ENCODE peak calls at places on chromosomes 5 and 9, in seven cellular contexts. Y is left ventricle myocardium inferior; N is A549; D is lower lobe of right lung; P is fibroblast of lung; Q is CD4-positive, CD25-positive, alpha-beta regulatory T cell; X is sigmoid colon. H is an unnamed sample.

GRCh38 chr9:111700776-111701175 is 39.4 kb downstream of the GNG10 start:
- DNase-seq in Y (no peak), N (no peak), D (no peak), P (no peak), Q (no peak), X (no peak), H (no peak)

GRCh38 chr5:169367861-169368260 is 66.9 kb upstream of the SLIT3 start:
- DNase-seq in Y (no peak), N (no peak), D (no peak), P (no peak), Q (no peak), X (no peak), H (no peak)

GRCh38 chr9:68446836-68447235 is 90.4 kb downstream of the PGM5 start:
- DNase-seq in Y (no peak), N (no peak), D (no peak), P (no peak), Q (no peak), X (peak; percentile 95), H (no peak)

GRCh38 chr5:61256474-61256873 is 75.6 kb upstream of the ZSWIM6 start:
- DNase-seq in Y (peak; percentile 56), N (no peak), D (peak; percentile 87), P (peak; percentile 16), Q (no peak), X (no peak), H (no peak)

GRCh38 chr9:123111977-123112869 is 78.8 kb downstream of the GPR21 start:
- DNase-seq in Y (peak; percentile 27), N (no peak), D (no peak), P (no peak), Q (no peak), X (no peak), H (no peak)

GRCh38 chr5:58071566-58071965 is 388.3 kb downstream of the PLK2 start:
- DNase-seq in Y (peak; percentile 61), N (no peak), D (no peak), P (no peak), Q (no peak), X (no peak), H (no peak)

GRCh38 chr5:128053291-128053954 is 30.1 kb upstream of the SLC12A2 start:
- DNase-seq in Y (no peak), N (no peak), D (no peak), P (peak; percentile 25), Q (no peak), X (no peak), H (no peak)

GRCh38 chr5:146461319-146461718 is 14.2 kb downstream of the TCERG1 start:
- DNase-seq in Y (no peak), N (no peak), D (no peak), P (peak; percentile 41), Q (no peak), X (no peak), H (no peak)

GRCh38 chr5:131206772-131207171 is 36.0 kb downstream of the LYRM7 start:
- DNase-seq in Y (no peak), N (no peak), D (no peak), P (no peak), Q (no peak), X (no peak), H (no peak)

GRCh38 chr5:147760086-147760485 is 22.4 kb downstream of the JAKMIP2 start:
- DNase-seq in Y (no peak), N (no peak), D (no peak), P (no peak), Q (no peak), X (no peak), H (no peak)

GRCh38 chr5:68631884-68632283 is 416.3 kb downstream of the PIK3R1 start:
- DNase-seq in Y (no peak), N (no peak), D (no peak), P (no peak), Q (no peak), X (no peak), H (no peak)

GRCh38 chr5:27845248-27845647 is 806.9 kb upstream of the CDH9 start:
- DNase-seq in Y (no peak), N (no peak), D (no peak), P (peak; percentile 24), Q (no peak), X (no peak), H (no peak)

GRCh38 chr9:110578896-110579752 is at the start of gene SVEP1:
- DNase-seq in Y (peak; percentile 44), N (peak; percentile 46), D (peak; percentile 81), P (peak; percentile 78), Q (no peak), X (peak; percentile 77), H (peak; percentile 49)

GRCh38 chr9:106797299-106797698 is 65.7 kb upstream of the ZNF462 start:
- DNase-seq in Y (no peak), N (peak; percentile 1), D (no peak), P (peak; percentile 57), Q (no peak), X (no peak), H (no peak)

GRCh38 chr9:16627967-16628366 is 242.5 kb downstream of the BNC2 start:
- DNase-seq in Y (peak; percentile 40), N (no peak), D (no peak), P (peak; percentile 99), Q (no peak), X (peak; percentile 84), H (peak; percentile 82)

GRCh38 chr9:129609486-129610192 is 11.3 kb downstream of the C9orf50 start:
- DNase-seq in Y (peak; percentile 51), N (peak; percentile 85), D (peak; percentile 68), P (peak; percentile 68), Q (peak; percentile 60), X (no peak), H (no peak)

GRCh38 chr5:111472096-111472495 is 40.2 kb downstream of the STARD4 start:
- DNase-seq in Y (no peak), N (no peak), D (no peak), P (no peak), Q (no peak), X (no peak), H (no peak)

GRCh38 chr5:115209279-115209678 is 39.6 kb upstream of the TRIM36 start:
- DNase-seq in Y (no peak), N (no peak), D (no peak), P (peak; percentile 49), Q (no peak), X (no peak), H (no peak)

GRCh38 chr9:1083325-1083913 is 33.3 kb downstream of the DMRT2 start:
- DNase-seq in Y (peak; percentile 21), N (peak; percentile 15), D (peak; percentile 54), P (no peak), Q (no peak), X (no peak), H (peak; percentile 81)

GRCh38 chr9:130040901-130041647 is 1.9 kb downstream of the FNBP1 start:
- DNase-seq in Y (no peak), N (no peak), D (no peak), P (no peak), Q (no peak), X (peak; percentile 65), H (no peak)

GRCh38 chr5:425714-426113 is 17.3 kb upstream of the EXOC3 start:
- DNase-seq in Y (no peak), N (peak; percentile 47), D (no peak), P (no peak), Q (no peak), X (peak; percentile 35), H (no peak)

DNA sequence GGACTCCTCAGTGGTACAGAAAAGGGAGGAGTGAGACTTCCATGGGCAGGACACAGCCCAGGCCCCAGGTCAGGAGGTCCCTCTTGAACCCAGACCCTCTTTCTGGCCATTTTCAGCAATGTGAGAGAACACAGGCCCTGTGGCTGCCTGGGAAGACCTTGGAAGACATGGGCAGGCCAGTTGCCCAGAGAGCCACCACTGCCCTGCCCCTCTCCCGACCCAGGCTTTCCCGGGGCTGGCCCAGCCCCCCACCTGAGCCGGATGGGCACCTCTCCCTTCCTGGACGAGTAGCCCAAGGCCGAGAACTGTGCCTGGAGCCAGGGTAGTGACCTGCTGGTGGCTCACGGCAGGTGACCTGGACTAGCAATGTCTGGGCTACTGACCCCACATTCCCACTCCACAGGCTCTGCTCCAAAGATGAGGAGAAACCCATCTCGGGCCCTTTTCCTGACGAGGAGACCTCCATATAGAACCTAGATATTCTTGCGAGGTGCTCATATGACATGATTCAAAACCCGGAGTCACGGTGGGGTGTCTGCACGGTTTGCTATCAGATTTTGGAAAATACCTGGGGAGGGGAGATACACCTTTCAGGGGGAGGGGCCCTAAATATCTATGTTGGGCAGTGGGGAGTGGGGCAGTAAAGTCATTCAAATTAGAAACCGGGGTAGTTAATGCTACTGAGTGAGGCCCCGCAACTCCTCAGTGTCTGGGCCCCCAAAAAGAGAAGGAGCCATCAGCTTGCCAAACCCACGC is 59.4 kb downstream of the ZNF354C start:
- DNase-seq in Y (no peak), N (no peak), D (peak; percentile 26), P (no peak), Q (no peak), X (no peak), H (no peak)
- H3K9me3 ChIP-seq in Y (peaks cover 51% of the 10 kb centered on the region), N (peaks cover 17% of the 10 kb centered on the region), D (peaks cover 5% of the 10 kb centered on the region), P (no peaks in the 10 kb centered on the region), Q (no peaks in the 10 kb centered on the region), X (peaks cover 9% of the 10 kb centered on the region), H (no peaks in the 10 kb centered on the region)

GRCh38 chr5:179414459-179415215 is 69.4 kb upstream of the ADAMTS2 start:
- DNase-seq in Y (no peak), N (no peak), D (no peak), P (no peak), Q (no peak), X (no peak), H (no peak)
- H3K9me3 ChIP-seq in Y (no peaks in the 10 kb centered on the region), N (peaks cover 5% of the 10 kb centered on the region), D (no peaks in the 10 kb centered on the region), P (no peaks in the 10 kb centered on the region), Q (no peaks in the 10 kb centered on the region), X (no peaks in the 10 kb centered on the region), H (no peaks in the 10 kb centered on the region)

GRCh38 chr5:140881889-140882590 is at the start of gene PCDHA13:
- DNase-seq in Y (no peak), N (no peak), D (peak; percentile 41), P (no peak), Q (no peak), X (no peak), H (no peak)
- H3K9me3 ChIP-seq in Y (peaks cover 60% of the 10 kb centered on the region), N (peaks cover 4% of the 10 kb centered on the region), D (peaks cover 4% of the 10 kb centered on the region), P (no peaks in the 10 kb centered on the region), Q (peaks cover 27% of the 10 kb centered on the region), X (peaks cover 29% of the 10 kb centered on the region), H (no peaks in the 10 kb centered on the region)

GRCh38 chr9:96762562-96762961 is 15.3 kb downstream of the ZNF510 start:
- DNase-seq in Y (no peak), N (peak; percentile 9), D (no peak), P (no peak), Q (no peak), X (no peak), H (no peak)

GRCh38 chr9:96758845-96759673 is 18.8 kb downstream of the ZNF510 start:
- DNase-seq in Y (no peak), N (peak; percentile 29), D (no peak), P (peak; percentile 19), Q (no peak), X (no peak), H (no peak)
- H3K9me3 ChIP-seq in Y (peaks cover 100% of the 10 kb centered on the region), N (peaks cover 100% of the 10 kb centered on the region), D (peaks cover 100% of the 10 kb centered on the region), P (peaks cover 12% of the 10 kb centered on the region), Q (peaks cover 98% of the 10 kb centered on the region), X (peaks cover 91% of the 10 kb centered on the region), H (peaks cover 53% of the 10 kb centered on the region)

H was measured in SJCRH30.